ENCODE peak calls at places on chromosomes 1 and 21, in four cellular contexts. K, S, X and B are unnamed samples.

GRCh38 chr1:152244576-152244975 is 20.6 kb upstream of the HRNR start:
- DNase-seq in K (no peak), X (no peak), S (no peak), B (no peak)

GRCh38 chr1:116934586-116935207 is 25.0 kb downstream of the PTGFRN start:
- DNase-seq in K (no peak), S (no peak), X (no peak), B (no peak)

GRCh38 chr1:6991271-6991670 is 206.0 kb downstream of the CAMTA1 start:
- DNase-seq in S (no peak), X (peak), K (no peak), B (no peak)

GRCh38 chr21:25956993-25957714 is 213.4 kb downstream of the APP start:
- DNase-seq in S (no peak), K (no peak), X (peak), B (no peak)

GRCh38 chr1:194709439-194709838 is 1523.0 kb upstream of the B3GALT2 start:
- DNase-seq in X (no peak), K (no peak), S (no peak), B (no peak)

GRCh38 chr1:150268342-150268705 is 492 bp downstream of the APH1A start:
- DNase-seq in X (no peak), S (peak), K (no peak), B (no peak)

GRCh38 chr1:7679873-7680790 is 91.0 kb upstream of the VAMP3 start:
- DNase-seq in S (peak), X (peak), K (no peak), B (peak)

GRCh38 chr1:7703321-7704213 is 67.5 kb upstream of the VAMP3 start:
- DNase-seq in X (no peak), S (no peak), K (no peak), B (peak)

GRCh38 chr1:207240325-207241095 is 81.0 kb upstream of the CD55 start:
- DNase-seq in X (peak), K (no peak), S (no peak), B (no peak)

GRCh38 chr1:115411388-115412063 is 73.5 kb upstream of the NGF start:
- DNase-seq in X (peak), S (no peak), K (peak), B (no peak)

GRCh38 chr1:48530727-48531351 is 58.8 kb upstream of the SPATA6 start:
- DNase-seq in S (peak), K (no peak), X (peak), B (peak)

GRCh38 chr1:94382163-94382562 is 36.0 kb upstream of the ABCD3 start:
- DNase-seq in K (peak), S (no peak), X (no peak), B (no peak)

GRCh38 chr1:14745321-14745720 is 146.8 kb downstream of the KAZN start:
- DNase-seq in S (no peak), X (no peak), K (no peak), B (no peak)

GRCh38 chr1:224622831-224623230 is 6.7 kb downstream of the CNIH3 start:
- DNase-seq in K (no peak), X (no peak), S (no peak), B (no peak)

GRCh38 chr1:98296681-98297080 is 364.8 kb upstream of the SNX7 start:
- DNase-seq in K (no peak), S (no peak), X (no peak), B (no peak)

DNA sequence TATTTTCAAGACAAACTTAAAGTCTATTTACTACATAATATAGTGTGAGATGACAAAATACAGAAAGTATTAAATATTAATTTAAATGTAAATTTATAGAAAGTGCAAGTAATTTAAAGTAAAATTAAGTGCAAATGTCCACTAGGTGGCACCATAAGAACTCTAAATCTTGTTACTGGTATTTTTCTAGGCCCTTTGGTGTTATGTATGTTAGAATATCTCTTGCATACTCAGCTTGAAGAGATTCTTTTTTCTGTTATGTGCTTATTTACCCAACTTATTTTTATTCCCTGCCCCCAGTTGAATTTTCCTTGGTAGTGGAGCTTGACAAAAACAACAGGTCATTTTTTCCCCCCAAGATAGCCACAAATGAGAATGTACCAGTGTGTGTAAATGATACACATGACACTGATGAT is 71.5 kb downstream of the RPS6KC1 start:
- DNase-seq in S (no peak), X (peak), K (no peak), B (no peak)
- TF ChIP-seq CTCF in S (peak), X (peak), K (peak), B (peak)

GRCh38 chr1:92739669-92740524 is 45.0 kb downstream of the EVI5 start:
- DNase-seq in K (no peak), S (no peak), X (no peak), B (no peak)

GRCh38 chr1:92736395-92736794 is 48.5 kb downstream of the EVI5 start:
- DNase-seq in S (no peak), X (peak), K (no peak), B (no peak)
- TF ChIP-seq CTCF in S (no peak), X (peak), K (no peak), B (no peak)

GRCh38 chr1:83860506-83861221 is 138.3 kb downstream of the TTLL7 start:
- DNase-seq in X (no peak), K (no peak), S (peak), B (peak)

GRCh38 chr1:83857705-83858104 is 141.2 kb downstream of the TTLL7 start:
- DNase-seq in K (no peak), X (no peak), S (no peak), B (no peak)

GRCh38 chr1:83854456-83854855 is 144.5 kb downstream of the TTLL7 start:
- DNase-seq in S (no peak), X (no peak), K (no peak), B (no peak)

GRCh38 chr1:83856381-83856780 is 142.6 kb downstream of the TTLL7 start:
- DNase-seq in X (no peak), K (no peak), S (no peak), B (no peak)

GRCh38 chr1:83857108-83857507 is 141.8 kb downstream of the TTLL7 start:
- DNase-seq in X (peak), S (no peak), K (no peak), B (no peak)
- TF ChIP-seq CTCF in X (peak), S (no peak), K (peak), B (peak)

GRCh38 chr1:201000391-201000790 is 23.1 kb downstream of the KIF21B start:
- DNase-seq in X (no peak), K (no peak), S (no peak), B (no peak)
- TF ChIP-seq CTCF in X (no peak), K (no peak), S (no peak), B (no peak)

GRCh38 chr1:41657679-41658078 is 173.2 kb upstream of the EDN2 start:
- DNase-seq in X (no peak), S (no peak), K (no peak), B (no peak)
- TF ChIP-seq CTCF in X (peak), S (no peak), K (no peak), B (no peak)

DNA sequence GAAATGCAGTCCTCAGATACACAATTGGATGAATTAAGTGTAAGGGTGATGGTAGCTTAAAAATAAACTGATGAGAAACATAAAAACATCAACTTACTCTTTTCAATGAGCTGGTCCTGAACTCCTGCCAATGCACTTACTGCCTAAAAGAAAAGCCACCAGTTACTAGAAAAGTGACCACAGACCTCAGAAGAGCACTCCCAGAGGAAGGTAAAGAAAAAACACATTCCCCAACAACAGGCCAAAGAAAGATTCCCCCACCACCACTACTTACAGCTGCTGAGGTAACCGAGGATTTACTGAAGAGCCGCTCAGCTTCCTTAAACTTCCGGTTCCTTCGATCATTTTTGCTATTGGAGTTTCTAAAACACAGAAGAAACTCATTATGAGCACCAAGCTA is 5.4 kb downstream of the MEAF6 start:
- DNase-seq in S (no peak), X (peak), K (no peak), B (no peak)
- TF ChIP-seq CTCF in S (no peak), X (peak), K (no peak), B (peak)

GRCh38 chr1:161177936-161178244 is 583 bp upstream of the B4GALT3 start:
- DNase-seq in S (no peak), K (no peak), X (no peak), B (no peak)

GRCh38 chr1:161177112-161177935 is at the start of gene B4GALT3:
- DNase-seq in X (peak), K (peak), S (peak), B (peak)

GRCh38 chr1:161179698-161180097 is 2.4 kb upstream of the B4GALT3 start:
- DNase-seq in K (no peak), X (no peak), S (no peak), B (no peak)

GRCh38 chr1:161182214-161182613 is 4.9 kb upstream of the B4GALT3 start:
- DNase-seq in K (no peak), X (peak), S (no peak), B (no peak)

GRCh38 chr1:161180643-161181042 is 3.3 kb upstream of the B4GALT3 start:
- DNase-seq in K (no peak), S (no peak), X (no peak), B (no peak)
- TF ChIP-seq CTCF in K (no peak), S (no peak), X (peak), B (no peak)